ENCODE peak calls at places on chromosomes 3 and 15, in six cellular contexts. B, H, L, V, T and Z are unnamed samples.
A peak's percentile ranks its signal among the peaks of the same experiment; 100 is the strongest.

GRCh38 chr15:77808077-77808476 is 175.4 kb upstream of the LINGO1 start:
- DNase-seq in B (no peak), H (no peak), L (no peak), V (no peak), T (no peak), Z (no peak)

GRCh38 chr15:29822685-29823459 is 604 bp upstream of the TJP1 start:
- DNase-seq in B (peak; percentile 72), H (peak; percentile 71), L (peak; percentile 86), V (peak; percentile 52), T (peak; percentile 72), Z (peak; percentile 87)

GRCh38 chr15:52680041-52680391 is 828 bp upstream of the ATOSA start:
- DNase-seq in B (no peak), H (no peak), L (no peak), V (no peak), T (no peak), Z (no peak)

GRCh38 chr15:95495033-95495541 is 835.4 kb upstream of the NR2F2 start:
- DNase-seq in B (peak; percentile 35), H (no peak), L (peak; percentile 69), V (no peak), T (no peak), Z (no peak)

GRCh38 chr3:150081084-150081483 is 110.4 kb upstream of the PFN2 start:
- DNase-seq in B (no peak), H (no peak), L (no peak), V (no peak), T (no peak), Z (no peak)

GRCh38 chr15:31283046-31283445 is 43.6 kb upstream of the KLF13 start:
- DNase-seq in B (no peak), H (no peak), L (no peak), V (no peak), T (no peak), Z (no peak)

GRCh38 chr15:70093481-70094309 is 4.0 kb downstream of the TLE3 start:
- DNase-seq in B (peak; percentile 85), H (peak; percentile 71), L (no peak), V (no peak), T (peak; percentile 68), Z (no peak)

GRCh38 chr3:101223016-101223415 is 97.4 kb downstream of the IMPG2 start:
- DNase-seq in B (no peak), H (no peak), L (no peak), V (no peak), T (no peak), Z (no peak)

GRCh38 chr3:45043715-45044299 is 17.7 kb downstream of the CLEC3B start:
- DNase-seq in B (no peak), H (no peak), L (no peak), V (no peak), T (no peak), Z (no peak)

GRCh38 chr15:58330836-58331561 is 100.8 kb upstream of the LIPC start:
- DNase-seq in B (no peak), H (no peak), L (no peak), V (no peak), T (no peak), Z (no peak)

GRCh38 chr3:73294532-73294931 is 233.1 kb downstream of the EBLN2 start:
- DNase-seq in B (no peak), H (no peak), L (no peak), V (no peak), T (no peak), Z (no peak)
- TF ChIP-seq POLR2AphosphoS5 in B (no peak), H (no peak), L (no peak), V (no peak), T (no peak), Z (no peak)

GRCh38 chr15:60423540-60423939 is 25.8 kb upstream of the ANXA2 start:
- DNase-seq in B (no peak), H (no peak), L (no peak), V (peak; percentile 52), T (no peak), Z (no peak)

GRCh38 chr15:60419752-60420151 is 22.0 kb upstream of the ANXA2 start:
- DNase-seq in B (no peak), H (no peak), L (no peak), V (no peak), T (no peak), Z (no peak)

GRCh38 chr15:60420322-60420721 is 22.5 kb upstream of the ANXA2 start:
- DNase-seq in B (no peak), H (no peak), L (no peak), V (no peak), T (no peak), Z (no peak)

GRCh38 chr15:60424006-60424405 is 26.2 kb upstream of the ANXA2 start:
- DNase-seq in B (no peak), H (no peak), L (no peak), V (no peak), T (no peak), Z (no peak)

GRCh38 chr15:60421544-60421943 is 23.8 kb upstream of the ANXA2 start:
- DNase-seq in B (no peak), H (no peak), L (no peak), V (no peak), T (no peak), Z (no peak)
- H3K27ac ChIP-seq in B (no peak overlapping the region), H (no peak overlapping the region), L (no peak overlapping the region), V (no peak overlapping the region), T (no peak overlapping the region), Z (no peak overlapping the region)

DNA sequence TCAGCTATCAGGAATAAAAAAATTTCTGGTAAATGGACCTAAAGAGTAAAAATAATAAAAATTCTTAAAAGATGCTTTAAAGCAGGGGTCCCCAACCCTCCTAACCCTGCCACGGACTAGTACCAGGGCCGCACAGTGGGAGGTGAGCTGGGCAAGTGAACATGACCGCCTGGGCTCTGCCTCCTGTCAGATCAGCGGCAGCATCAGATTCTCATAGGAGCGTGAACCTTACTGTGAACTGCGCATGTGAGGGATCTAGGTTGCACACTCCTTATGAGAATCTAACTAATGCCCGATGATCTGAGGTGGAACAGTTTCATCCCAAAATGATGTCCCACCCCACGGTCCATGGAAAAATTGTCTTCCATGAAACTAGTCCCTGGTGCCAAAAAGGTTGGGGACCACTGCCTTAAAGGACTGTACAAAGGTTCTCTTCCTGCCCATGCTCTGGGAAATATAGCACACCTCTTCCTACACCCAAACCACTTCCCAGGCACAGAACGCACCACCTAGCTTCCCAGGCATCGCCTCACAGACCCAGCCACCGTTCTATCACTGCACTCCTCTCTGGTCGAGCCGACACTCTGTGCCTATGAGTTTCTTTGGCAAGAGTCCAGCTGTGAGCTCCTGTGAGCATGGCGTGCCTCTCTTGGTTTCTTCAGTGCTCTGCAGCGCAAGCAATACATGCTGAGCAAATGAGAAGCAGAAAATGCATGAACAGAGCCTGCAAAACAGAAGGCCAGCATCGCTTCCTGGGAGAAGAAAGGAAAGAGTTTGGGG is 104.9 kb downstream of the OCA2 start:
- DNase-seq in B (no peak), H (no peak), L (no peak), V (no peak), T (no peak), Z (no peak)
- TF ChIP-seq POLR2A in B (no peak), H (no peak), L (no peak), V (no peak), T (no peak), Z (no peak)

GRCh38 chr3:43144811-43145490 is 39.1 kb upstream of the POMGNT2 start:
- DNase-seq in B (no peak), H (no peak), L (no peak), V (no peak), T (no peak), Z (no peak)
- TF ChIP-seq POLR2AphosphoS5 in B (no peak), H (no peak), L (no peak), V (no peak), T (no peak), Z (no peak)